ENCODE peak calls at places on chromosomes 16 and 17, in seven cellular contexts. J is astrocyte, G is neural crest cell, U is cardiac muscle cell, K is glutamatergic neuron, N is GM10248, V is Caco-2. F is an unnamed sample.

GRCh38 chr17:9256361-9256943 is 235.1 kb downstream of the NTN1 start:
- DNase-seq in N (no peak), U (no peak), V (no peak), G (no peak), K (no peak), J (no peak), F (no peak)

GRCh38 chr16:17359778-17360177 is 111.0 kb downstream of the XYLT1 start:
- DNase-seq in K (no peak), G (no peak), U (peak), V (no peak), N (no peak), J (peak), F (no peak)

GRCh38 chr17:60573139-60573975 is 26.6 kb upstream of the PPM1D start:
- DNase-seq in J (peak), G (no peak), V (peak), K (no peak), N (no peak), U (peak), F (no peak)

GRCh38 chr17:42457107-42457787 is 1.4 kb upstream of the ATP6V0A1 start:
- DNase-seq in G (no peak), U (peak), V (no peak), K (no peak), N (no peak), J (no peak), F (no peak)

GRCh38 chr17:5619088-5619740 is 34.9 kb upstream of the NLRP1 start:
- DNase-seq in U (no peak), K (no peak), V (no peak), J (no peak), G (no peak), N (peak), F (no peak)

GRCh38 chr17:4394208-4395110 is 28.0 kb upstream of the UBE2G1 start:
- DNase-seq in J (no peak), K (no peak), G (no peak), U (no peak), V (no peak), N (no peak), F (no peak)

GRCh38 chr16:84323626-84324025 is 28.9 kb downstream of the WFDC1 start:
- DNase-seq in J (no peak), U (peak), K (no peak), V (no peak), N (no peak), G (no peak), F (no peak)

GRCh38 chr17:56203430-56203829 is 50.2 kb downstream of the ANKFN1 start:
- DNase-seq in G (no peak), N (no peak), V (no peak), U (no peak), K (no peak), J (no peak), F (no peak)

GRCh38 chr17:79045001-79045729 is 21.2 kb downstream of the C1QTNF1 start:
- DNase-seq in K (no peak), G (no peak), U (no peak), V (no peak), N (peak), J (no peak), F (no peak)

GRCh38 chr16:48613061-48613957 is 3.3 kb upstream of the N4BP1 start:
- DNase-seq in N (peak), V (peak), J (no peak), U (peak), G (no peak), K (no peak), F (no peak)

GRCh38 chr17:81173761-81174160 is 7.7 kb upstream of the AATK start:
- DNase-seq in V (no peak), J (no peak), U (no peak), G (no peak), N (no peak), K (no peak), F (no peak)

GRCh38 chr17:45405250-45406086 is 27.2 kb downstream of the ARHGAP27 start:
- DNase-seq in G (peak), V (peak), N (no peak), U (peak), J (no peak), K (peak), F (no peak)

GRCh38 chr17:67246648-67247415 is 1.8 kb upstream of the HELZ start:
- DNase-seq in G (no peak), U (no peak), N (peak), K (no peak), V (peak), J (peak), F (no peak)

GRCh38 chr16:67349172-67349571 is 22.6 kb downstream of the LRRC36 start:
- DNase-seq in G (no peak), V (no peak), J (peak), K (no peak), N (no peak), U (peak), F (no peak)

GRCh38 chr17:30344283-30345088 is 10.6 kb upstream of the TMIGD1 start:
- DNase-seq in K (no peak), J (peak), G (no peak), V (peak), U (peak), N (no peak), F (no peak)

GRCh38 chr17:69223809-69224208 is 4.8 kb downstream of the ABCA10 start:
- DNase-seq in K (no peak), N (peak), G (no peak), U (peak), V (no peak), J (peak), F (no peak)

GRCh38 chr16:31853300-31853699 is 20.3 kb upstream of the ZNF267 start:
- DNase-seq in U (no peak), N (no peak), J (no peak), G (no peak), V (no peak), K (no peak), F (no peak)

GRCh38 chr17:70137451-70138230 is 31.7 kb upstream of the KCNJ2 start:
- DNase-seq in J (peak), U (peak), V (no peak), K (no peak), N (peak), G (no peak), F (no peak)

GRCh38 chr16:72415379-72415778 is 243.4 kb upstream of the PMFBP1 start:
- DNase-seq in U (no peak), V (no peak), N (no peak), J (no peak), G (no peak), K (no peak), F (no peak)

GRCh38 chr16:28189237-28189636 is 22.5 kb downstream of the XPO6 start:
- DNase-seq in J (no peak), N (no peak), V (no peak), U (no peak), G (no peak), K (no peak), F (no peak)

GRCh38 chr16:2756288-2757015 is 4.0 kb downstream of the SRRM2 start:
- DNase-seq in U (no peak), N (no peak), J (no peak), G (no peak), K (no peak), V (no peak), F (no peak)

GRCh38 chr17:9446528-9446927 is 129.1 kb downstream of the STX8 start:
- DNase-seq in U (peak), G (no peak), N (no peak), V (no peak), J (no peak), K (no peak), F (no peak)

GRCh38 chr17:2050871-2051387 is 4.0 kb upstream of the HIC1 start:
- DNase-seq in J (no peak), G (no peak), K (peak), N (no peak), V (no peak), U (peak), F (no peak)

GRCh38 chr16:56964243-56965148 is 2.7 kb downstream of the CETP start:
- DNase-seq in K (peak), J (peak), U (peak), G (peak), N (peak), V (no peak), F (peak)

GRCh38 chr16:4524571-4524970 is 14.0 kb downstream of the CDIP1 start:
- DNase-seq in U (no peak), V (no peak), G (no peak), J (no peak), N (no peak), K (no peak), F (no peak)

GRCh38 chr16:67277294-67277998 is 1.9 kb upstream of the PLEKHG4 start:
- DNase-seq in U (peak), K (no peak), N (no peak), V (no peak), G (no peak), J (peak), F (no peak)

GRCh38 chr16:86396318-86396882 is 113.9 kb upstream of the FOXF1 start:
- DNase-seq in K (no peak), N (no peak), G (no peak), J (peak), U (peak), V (no peak), F (no peak)

GRCh38 chr17:72985882-72986720 is 106.4 kb downstream of the SLC39A11 start:
- DNase-seq in V (peak), G (peak), U (peak), K (peak), J (peak), N (peak), F (no peak)

GRCh38 chr16:10876305-10876704 is 697 bp upstream of the CIITA start:
- DNase-seq in N (no peak), V (no peak), K (no peak), G (no peak), J (no peak), U (no peak), F (no peak)
- TF ChIP-seq CTCF in N (no peak), V (no peak), K (no peak), G (no peak), J (no peak), U (no peak), F (no peak)

GRCh38 chr16:81403208-81403600 is 41.4 kb upstream of the CMIP start:
- DNase-seq in K (no peak), V (no peak), N (no peak), J (no peak), G (no peak), U (no peak), F (no peak)

GRCh38 chr16:81403601-81404391 is 40.8 kb upstream of the CMIP start:
- DNase-seq in V (peak), G (peak), N (peak), J (peak), K (peak), U (peak), F (peak)

GRCh38 chr16:81408409-81408950 is 36.1 kb upstream of the CMIP start:
- DNase-seq in U (no peak), G (no peak), K (no peak), N (no peak), J (no peak), V (no peak), F (no peak)

GRCh38 chr16:81409016-81409556 is 35.5 kb upstream of the CMIP start:
- DNase-seq in V (no peak), K (no peak), J (no peak), N (no peak), U (no peak), G (no peak), F (no peak)

DNA sequence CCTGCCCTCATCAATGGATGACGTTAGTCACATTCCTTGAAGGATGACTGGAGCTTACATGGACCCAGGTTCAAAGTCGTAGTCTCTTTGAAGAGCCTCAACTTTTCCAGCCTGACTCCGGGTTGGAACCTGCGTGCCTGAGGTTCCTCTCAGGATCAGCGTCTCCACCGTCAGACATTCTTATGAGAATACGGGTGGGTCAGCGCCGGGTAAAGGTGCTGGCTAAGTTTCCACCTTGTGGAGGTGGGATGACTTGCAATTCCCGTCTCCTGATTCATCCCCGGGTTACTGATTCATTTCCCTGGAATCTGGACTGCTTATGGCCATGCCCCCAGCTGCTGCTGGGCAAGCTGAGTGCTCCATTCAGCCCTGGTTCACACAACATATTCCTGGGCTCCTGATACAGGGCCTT is 38.9 kb upstream of the CMIP start:
- DNase-seq in V (peak), G (no peak), U (peak), N (no peak), K (no peak), J (peak), F (no peak)
- TF ChIP-seq CTCF in V (peak), G (peak), U (peak), N (no peak), K (no peak), J (peak), F (no peak)

GRCh38 chr16:20741555-20742285 is at the start of gene THUMPD1:
- DNase-seq in J (peak), V (peak), G (peak), K (peak), N (peak), U (peak), F (peak)
- TF ChIP-seq CTCF in J (no peak), V (no peak), G (no peak), K (no peak), N (no peak), U (no peak), F (no peak)

DNA sequence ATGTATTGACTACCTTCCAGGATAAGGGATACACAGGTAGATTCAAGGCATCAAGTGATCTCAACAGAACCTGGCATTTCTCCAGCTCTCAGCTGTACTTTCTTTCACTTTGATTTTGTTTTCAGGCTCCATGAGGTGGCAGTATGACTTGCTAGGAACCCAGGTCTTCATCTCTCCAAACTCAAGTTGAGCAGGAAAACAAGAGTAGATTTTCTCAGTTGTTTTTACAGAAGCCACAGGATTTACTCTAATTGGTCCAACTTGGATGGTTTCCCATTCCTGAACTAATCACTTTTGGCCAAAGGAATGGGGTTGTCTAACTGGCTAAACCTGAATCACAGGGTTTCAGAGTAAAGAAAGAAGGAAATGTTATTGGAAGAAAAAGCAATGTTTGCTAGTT is 146.6 kb downstream of the TRIM37 start:
- DNase-seq in N (peak), U (peak), K (no peak), V (no peak), J (peak), G (no peak), F (no peak)
- TF ChIP-seq CTCF in N (peak), U (peak), K (no peak), V (no peak), J (no peak), G (no peak), F (no peak)

GRCh38 chr16:88972349-88972748 is 4.7 kb downstream of the CBFA2T3 start:
- DNase-seq in G (no peak), U (no peak), J (no peak), K (no peak), N (no peak), V (no peak), F (no peak)

GRCh38 chr16:88973415-88974050 is 3.5 kb downstream of the CBFA2T3 start:
- DNase-seq in U (no peak), G (no peak), J (no peak), V (no peak), N (no peak), K (no peak), F (no peak)

GRCh38 chr16:88974080-88974479 is 2.9 kb downstream of the CBFA2T3 start:
- DNase-seq in U (no peak), K (no peak), G (no peak), J (no peak), V (no peak), N (no peak), F (no peak)

GRCh38 chr16:88971371-88972097 is 5.5 kb downstream of the CBFA2T3 start:
- DNase-seq in N (peak), G (no peak), K (no peak), V (no peak), U (no peak), J (no peak), F (peak)

DNA sequence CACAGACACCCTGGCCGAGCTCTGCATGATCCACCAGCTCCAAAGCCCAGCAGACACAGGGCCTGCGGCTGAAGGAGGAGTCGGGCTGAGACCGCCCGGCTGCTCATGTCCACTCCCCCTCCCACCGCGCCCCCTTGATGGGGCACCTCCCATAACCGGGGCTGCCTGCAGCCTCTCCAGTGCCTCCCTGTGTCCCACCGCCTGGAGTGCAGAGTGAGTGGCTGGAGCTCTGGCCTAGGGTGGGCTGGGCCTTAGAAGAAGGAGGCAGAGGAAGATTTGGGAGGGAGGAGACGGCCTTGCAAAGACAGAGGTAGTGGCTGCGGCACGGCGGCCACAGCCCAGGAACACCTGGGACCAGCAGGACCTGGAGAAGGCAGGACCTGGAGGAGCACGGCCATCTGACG is 4.0 kb downstream of the CBFA2T3 start:
- DNase-seq in U (no peak), N (peak), J (no peak), G (peak), V (no peak), K (peak), F (no peak)
- TF ChIP-seq CTCF in U (no peak), N (no peak), J (no peak), G (no peak), V (no peak), K (no peak), F (no peak)

DNA sequence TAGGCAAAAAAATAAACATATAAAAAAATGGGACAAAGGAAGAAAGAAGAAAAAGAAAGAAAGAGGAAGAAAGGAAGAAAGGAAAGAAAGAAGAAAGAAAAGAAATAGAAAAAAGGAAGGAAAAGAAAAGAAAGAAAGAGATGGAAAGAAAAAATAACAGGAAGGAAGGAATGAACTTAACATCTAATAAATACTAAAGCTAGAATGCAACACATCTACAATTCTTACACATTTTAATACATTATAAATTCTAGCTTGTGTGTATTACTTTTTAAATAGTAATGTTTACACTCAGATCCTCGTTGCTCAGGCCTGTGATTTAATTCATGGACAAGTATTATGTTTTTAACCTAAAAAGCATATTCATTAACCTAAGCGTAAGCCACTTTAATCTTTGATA is 703.0 kb upstream of the KIF2B start:
- DNase-seq in G (no peak), N (no peak), V (no peak), K (no peak), J (no peak), U (no peak), F (no peak)
- TF ChIP-seq CTCF in G (no peak), N (no peak), V (no peak), K (no peak), J (no peak), U (no peak), F (no peak)